ENCODE peak calls at places on chromosomes 6 and 20, in ten cellular contexts. One of them, this sample, is unnamed.

GRCh38 chr6:164693934-164694333 is 615.5 kb downstream of the C6orf118 start:
- DNase-seq in AG04450: no peak
- DNase-seq in ovary: no peak
- DNase-seq in tibial nerve: no peak
- DNase-seq in uterus: no peak
- DNase-seq in fibroblast of lung: no peak
- DNase-seq in thoracic aorta: no peak
- DNase-seq in thyroid gland: no peak
- DNase-seq in heart right ventricle: no peak
- DNase-seq in left ventricle myocardium inferior: no peak
- DNase-seq in this sample: no peak

GRCh38 chr6:109356237-109356636 is 26.0 kb downstream of the CD164 start:
- DNase-seq in AG04450: no peak
- DNase-seq in ovary: no peak
- DNase-seq in tibial nerve: no peak
- DNase-seq in uterus: no peak
- DNase-seq in fibroblast of lung: no peak
- DNase-seq in thoracic aorta: no peak
- DNase-seq in thyroid gland: no peak
- DNase-seq in heart right ventricle: no peak
- DNase-seq in left ventricle myocardium inferior: no peak
- DNase-seq in this sample: no peak

GRCh38 chr6:131331146-131331545 is 195.9 kb downstream of the AKAP7 start:
- DNase-seq in AG04450: no peak
- DNase-seq in ovary: no peak
- DNase-seq in tibial nerve: no peak
- DNase-seq in uterus: no peak
- DNase-seq in fibroblast of lung: no peak
- DNase-seq in thoracic aorta: no peak
- DNase-seq in thyroid gland: peak; percentile 39
- DNase-seq in heart right ventricle: no peak
- DNase-seq in left ventricle myocardium inferior: no peak
- DNase-seq in this sample: no peak

GRCh38 chr6:155014715-155015300 is 19.7 kb downstream of the TIAM2 start:
- DNase-seq in AG04450: peak; percentile 50
- DNase-seq in ovary: no peak
- DNase-seq in tibial nerve: no peak
- DNase-seq in uterus: no peak
- DNase-seq in fibroblast of lung: no peak
- DNase-seq in thoracic aorta: no peak
- DNase-seq in thyroid gland: no peak
- DNase-seq in heart right ventricle: no peak
- DNase-seq in left ventricle myocardium inferior: no peak
- DNase-seq in this sample: peak; percentile 56

GRCh38 chr6:13573669-13574110 is 711 bp upstream of the SIRT5 start:
- DNase-seq in AG04450: no peak
- DNase-seq in ovary: peak; percentile 40
- DNase-seq in tibial nerve: no peak
- DNase-seq in uterus: peak; percentile 28
- DNase-seq in fibroblast of lung: peak; percentile 27
- DNase-seq in thoracic aorta: no peak
- DNase-seq in thyroid gland: peak; percentile 53
- DNase-seq in heart right ventricle: no peak
- DNase-seq in left ventricle myocardium inferior: peak; percentile 30
- DNase-seq in this sample: peak; percentile 33

GRCh38 chr6:137370871-137371633 is 123.1 kb downstream of the OLIG3 start:
- DNase-seq in AG04450: no peak
- DNase-seq in ovary: no peak
- DNase-seq in tibial nerve: no peak
- DNase-seq in uterus: no peak
- DNase-seq in fibroblast of lung: peak; percentile 14
- DNase-seq in thoracic aorta: no peak
- DNase-seq in thyroid gland: no peak
- DNase-seq in heart right ventricle: no peak
- DNase-seq in left ventricle myocardium inferior: no peak
- DNase-seq in this sample: no peak

GRCh38 chr20:20010639-20011500 is 6.3 kb upstream of the NAA20 start:
- DNase-seq in AG04450: peak; percentile 56
- DNase-seq in ovary: no peak
- DNase-seq in tibial nerve: no peak
- DNase-seq in uterus: no peak
- DNase-seq in fibroblast of lung: peak; percentile 91
- DNase-seq in thoracic aorta: no peak
- DNase-seq in thyroid gland: no peak
- DNase-seq in heart right ventricle: no peak
- DNase-seq in left ventricle myocardium inferior: no peak
- DNase-seq in this sample: no peak

GRCh38 chr20:47795214-47795667 is 10.0 kb upstream of the SULF2 start:
- DNase-seq in AG04450: no peak
- DNase-seq in ovary: no peak
- DNase-seq in tibial nerve: no peak
- DNase-seq in uterus: no peak
- DNase-seq in fibroblast of lung: no peak
- DNase-seq in thoracic aorta: peak; percentile 56
- DNase-seq in thyroid gland: peak; percentile 39
- DNase-seq in heart right ventricle: peak; percentile 49
- DNase-seq in left ventricle myocardium inferior: peak; percentile 28
- DNase-seq in this sample: no peak

GRCh38 chr6:94446120-94446519 is 1026.8 kb upstream of the EPHA7 start:
- DNase-seq in AG04450: no peak
- DNase-seq in ovary: no peak
- DNase-seq in tibial nerve: no peak
- DNase-seq in uterus: no peak
- DNase-seq in fibroblast of lung: no peak
- DNase-seq in thoracic aorta: no peak
- DNase-seq in thyroid gland: no peak
- DNase-seq in heart right ventricle: no peak
- DNase-seq in left ventricle myocardium inferior: no peak
- DNase-seq in this sample: no peak

GRCh38 chr6:46635462-46635861 is 17.2 kb downstream of the CYP39A1 start:
- DNase-seq in AG04450: no peak
- DNase-seq in ovary: no peak
- DNase-seq in tibial nerve: no peak
- DNase-seq in uterus: no peak
- DNase-seq in fibroblast of lung: no peak
- DNase-seq in thoracic aorta: no peak
- DNase-seq in thyroid gland: no peak
- DNase-seq in heart right ventricle: no peak
- DNase-seq in left ventricle myocardium inferior: no peak
- DNase-seq in this sample: no peak

GRCh38 chr6:140178550-140179334 is 804.3 kb upstream of the CITED2 start:
- DNase-seq in AG04450: peak; percentile 23
- DNase-seq in ovary: no peak
- DNase-seq in tibial nerve: no peak
- DNase-seq in uterus: no peak
- DNase-seq in fibroblast of lung: peak; percentile 44
- DNase-seq in thoracic aorta: no peak
- DNase-seq in thyroid gland: no peak
- DNase-seq in heart right ventricle: no peak
- DNase-seq in left ventricle myocardium inferior: no peak
- DNase-seq in this sample: peak; percentile 40

GRCh38 chr20:15179426-15180190 is 842.2 kb upstream of the FLRT3 start:
- DNase-seq in AG04450: no peak
- DNase-seq in ovary: no peak
- DNase-seq in tibial nerve: no peak
- DNase-seq in uterus: no peak
- DNase-seq in fibroblast of lung: no peak
- DNase-seq in thoracic aorta: no peak
- DNase-seq in thyroid gland: no peak
- DNase-seq in heart right ventricle: no peak
- DNase-seq in left ventricle myocardium inferior: peak; percentile 19
- DNase-seq in this sample: no peak

DNA sequence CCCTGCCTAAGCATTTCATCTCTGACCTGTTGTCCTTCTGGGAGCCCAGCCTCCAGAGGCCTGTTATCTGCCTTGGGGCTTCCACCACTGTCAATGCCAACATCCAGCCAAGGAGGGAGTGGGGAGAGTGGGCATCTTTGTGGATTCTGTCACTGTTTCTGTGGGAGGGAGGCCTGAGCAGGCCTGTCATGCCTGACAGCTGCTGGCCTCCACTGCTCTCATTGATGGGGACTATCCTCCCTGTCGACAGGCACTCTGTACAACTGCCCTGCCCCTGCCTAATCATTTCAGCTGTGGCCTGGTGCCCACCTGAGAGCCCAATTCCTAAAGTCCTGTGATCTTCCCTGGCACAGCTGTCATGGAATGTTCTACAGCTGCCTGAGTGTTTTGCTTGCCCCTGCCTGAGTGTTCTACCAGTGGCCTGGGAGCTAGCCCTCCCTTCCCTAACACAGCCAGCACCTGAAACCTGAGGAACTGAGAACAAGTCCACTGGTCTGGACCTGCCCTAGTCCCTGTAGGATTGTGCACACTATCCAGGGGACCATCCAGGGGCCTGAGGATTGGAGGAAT is 145.3 kb downstream of the FAM83B start:
- DNase-seq in AG04450: no peak
- DNase-seq in ovary: no peak
- DNase-seq in tibial nerve: no peak
- DNase-seq in uterus: no peak
- DNase-seq in fibroblast of lung: no peak
- DNase-seq in thoracic aorta: no peak
- DNase-seq in thyroid gland: peak; percentile 70
- DNase-seq in heart right ventricle: no peak
- DNase-seq in left ventricle myocardium inferior: no peak
- DNase-seq in this sample: no peak
- H3K27ac ChIP-seq in AG04450: no peak overlapping the region
- H3K27ac ChIP-seq in ovary: no peak overlapping the region
- H3K27ac ChIP-seq in tibial nerve: no peak overlapping the region
- H3K27ac ChIP-seq in uterus: no peak overlapping the region
- H3K27ac ChIP-seq in fibroblast of lung: no peak overlapping the region
- H3K27ac ChIP-seq in thoracic aorta: no peak overlapping the region
- H3K27ac ChIP-seq in thyroid gland: no peak overlapping the region
- H3K27ac ChIP-seq in heart right ventricle: no peak overlapping the region
- H3K27ac ChIP-seq in left ventricle myocardium inferior: no peak overlapping the region
- H3K27ac ChIP-seq in this sample: no peak overlapping the region

GRCh38 chr6:117668736-117669135 is 6.5 kb upstream of the NUS1 start:
- DNase-seq in AG04450: no peak
- DNase-seq in ovary: no peak
- DNase-seq in tibial nerve: no peak
- DNase-seq in uterus: no peak
- DNase-seq in fibroblast of lung: no peak
- DNase-seq in thoracic aorta: no peak
- DNase-seq in thyroid gland: no peak
- DNase-seq in heart right ventricle: no peak
- DNase-seq in left ventricle myocardium inferior: no peak
- DNase-seq in this sample: no peak
- H3K4me3 ChIP-seq in AG04450: no peak overlapping the region
- H3K4me3 ChIP-seq in ovary: no peak overlapping the region
- H3K4me3 ChIP-seq in tibial nerve: no peak overlapping the region
- H3K4me3 ChIP-seq in uterus: no peak overlapping the region
- H3K4me3 ChIP-seq in fibroblast of lung: no peak overlapping the region
- H3K4me3 ChIP-seq in thoracic aorta: no peak overlapping the region
- H3K4me3 ChIP-seq in thyroid gland: no peak overlapping the region
- H3K4me3 ChIP-seq in heart right ventricle: no peak overlapping the region
- H3K4me3 ChIP-seq in left ventricle myocardium inferior: no peak overlapping the region
- H3K4me3 ChIP-seq in this sample: no peak overlapping the region

DNA sequence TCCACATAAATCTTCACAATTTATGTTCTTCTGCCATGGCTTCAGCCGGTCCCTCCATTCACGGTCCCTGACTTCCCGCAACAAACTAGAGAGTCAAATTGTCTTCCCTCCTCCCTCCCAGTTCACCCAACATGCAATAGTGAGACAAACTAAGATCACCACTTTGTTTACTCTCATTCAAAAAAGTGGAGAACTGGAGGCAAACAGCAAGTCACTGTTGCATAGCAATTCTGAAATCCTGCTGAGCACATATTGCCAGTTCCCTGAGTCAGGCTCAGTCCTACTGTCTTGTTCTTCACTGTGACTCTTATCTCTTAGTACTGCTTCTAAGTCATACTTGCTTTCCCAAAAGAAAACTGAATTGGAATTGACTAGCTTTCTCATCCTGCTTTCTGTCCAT is 287.2 kb upstream of the SASH1 start:
- DNase-seq in AG04450: no peak
- DNase-seq in ovary: no peak
- DNase-seq in tibial nerve: no peak
- DNase-seq in uterus: no peak
- DNase-seq in fibroblast of lung: no peak
- DNase-seq in thoracic aorta: no peak
- DNase-seq in thyroid gland: no peak
- DNase-seq in heart right ventricle: no peak
- DNase-seq in left ventricle myocardium inferior: no peak
- DNase-seq in this sample: peak; percentile 5
- TF ChIP-seq CTCF in AG04450: no peak
- TF ChIP-seq CTCF in ovary: no peak
- TF ChIP-seq CTCF in tibial nerve: no peak
- TF ChIP-seq CTCF in uterus: no peak
- TF ChIP-seq CTCF in fibroblast of lung: no peak
- TF ChIP-seq CTCF in thoracic aorta: no peak
- TF ChIP-seq CTCF in thyroid gland: no peak
- TF ChIP-seq CTCF in heart right ventricle: no peak
- TF ChIP-seq CTCF in left ventricle myocardium inferior: no peak
- TF ChIP-seq CTCF in this sample: no peak

GRCh38 chr6:25388776-25389175 is 109.6 kb downstream of the CARMIL1 start:
- DNase-seq in AG04450: no peak
- DNase-seq in ovary: no peak
- DNase-seq in tibial nerve: no peak
- DNase-seq in uterus: no peak
- DNase-seq in fibroblast of lung: no peak
- DNase-seq in thoracic aorta: no peak
- DNase-seq in thyroid gland: no peak
- DNase-seq in heart right ventricle: no peak
- DNase-seq in left ventricle myocardium inferior: no peak
- DNase-seq in this sample: no peak

GRCh38 chr6:25384967-25385366 is 105.8 kb downstream of the CARMIL1 start:
- DNase-seq in AG04450: no peak
- DNase-seq in ovary: no peak
- DNase-seq in tibial nerve: no peak
- DNase-seq in uterus: no peak
- DNase-seq in fibroblast of lung: no peak
- DNase-seq in thoracic aorta: no peak
- DNase-seq in thyroid gland: no peak
- DNase-seq in heart right ventricle: no peak
- DNase-seq in left ventricle myocardium inferior: no peak
- DNase-seq in this sample: peak; percentile 38

GRCh38 chr6:25389501-25389900 is 110.3 kb downstream of the CARMIL1 start:
- DNase-seq in AG04450: no peak
- DNase-seq in ovary: no peak
- DNase-seq in tibial nerve: no peak
- DNase-seq in uterus: no peak
- DNase-seq in fibroblast of lung: peak; percentile 36
- DNase-seq in thoracic aorta: no peak
- DNase-seq in thyroid gland: no peak
- DNase-seq in heart right ventricle: no peak
- DNase-seq in left ventricle myocardium inferior: no peak
- DNase-seq in this sample: no peak

GRCh38 chr6:25387483-25387882 is 108.3 kb downstream of the CARMIL1 start:
- DNase-seq in AG04450: no peak
- DNase-seq in ovary: no peak
- DNase-seq in tibial nerve: no peak
- DNase-seq in uterus: no peak
- DNase-seq in fibroblast of lung: no peak
- DNase-seq in thoracic aorta: no peak
- DNase-seq in thyroid gland: no peak
- DNase-seq in heart right ventricle: no peak
- DNase-seq in left ventricle myocardium inferior: no peak
- DNase-seq in this sample: no peak

DNA sequence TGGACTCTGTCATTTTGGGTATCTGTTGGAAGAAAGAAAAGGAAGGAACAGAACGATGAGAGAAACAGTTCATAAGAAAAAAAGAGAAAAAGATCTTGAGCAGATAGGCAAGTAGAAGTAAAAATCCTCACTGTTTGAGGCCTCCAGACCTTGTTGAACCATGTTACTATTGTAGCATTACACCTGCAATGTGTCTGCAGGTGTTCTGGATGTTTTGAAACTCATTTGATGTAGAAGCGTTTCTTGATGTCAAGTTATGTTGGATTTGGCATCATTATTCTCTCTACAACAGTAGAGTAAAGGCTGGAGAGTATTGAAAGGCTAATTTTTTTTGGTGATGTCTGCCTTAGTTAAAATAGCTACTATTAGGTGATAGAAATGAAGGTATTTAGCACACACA is 108.7 kb downstream of the CARMIL1 start:
- DNase-seq in AG04450: no peak
- DNase-seq in ovary: no peak
- DNase-seq in tibial nerve: no peak
- DNase-seq in uterus: no peak
- DNase-seq in fibroblast of lung: no peak
- DNase-seq in thoracic aorta: no peak
- DNase-seq in thyroid gland: no peak
- DNase-seq in heart right ventricle: no peak
- DNase-seq in left ventricle myocardium inferior: no peak
- DNase-seq in this sample: no peak
- H3K27ac ChIP-seq in AG04450: no peak overlapping the region
- H3K27ac ChIP-seq in ovary: no peak overlapping the region
- H3K27ac ChIP-seq in tibial nerve: no peak overlapping the region
- H3K27ac ChIP-seq in uterus: no peak overlapping the region
- H3K27ac ChIP-seq in fibroblast of lung: no peak overlapping the region
- H3K27ac ChIP-seq in thoracic aorta: no peak overlapping the region
- H3K27ac ChIP-seq in thyroid gland: no peak overlapping the region
- H3K27ac ChIP-seq in heart right ventricle: no peak overlapping the region
- H3K27ac ChIP-seq in left ventricle myocardium inferior: no peak overlapping the region
- H3K27ac ChIP-seq in this sample: no peak overlapping the region